ENCODE peak calls at places on chromosome 21, in five cellular contexts. B is NCI-H2081, R is NT2/D1, M is thoracic aorta, D is brain microvascular endothelial cell. O is an unnamed sample.
A peak's percentile ranks its signal among the peaks of the same experiment; 100 is the strongest.

GRCh38 chr21:36658926-36659325 is 40.0 kb upstream of the SIM2 start:
- DNase-seq in B (no peak), R (no peak), M (no peak), D (no peak), O (no peak)

GRCh38 chr21:25931791-25932190 is 197.0 kb downstream of the GABPA start:
- DNase-seq in B (no peak), R (no peak), M (no peak), D (no peak), O (no peak)

GRCh38 chr21:45244799-45245340 is 42.8 kb downstream of the POFUT2 start:
- DNase-seq in B (no peak), R (no peak), M (no peak), D (no peak), O (no peak)

GRCh38 chr21:44935533-44935927 is 4.3 kb upstream of the SLX9 start:
- DNase-seq in B (no peak), R (no peak), M (no peak), D (no peak), O (no peak)

GRCh38 chr21:35191754-35192153 is 142.7 kb upstream of the RUNX1 start:
- DNase-seq in B (no peak), R (no peak), M (no peak), D (no peak), O (no peak)

GRCh38 chr21:39377444-39378050 is 28.7 kb upstream of the HMGN1 start:
- DNase-seq in B (no peak), R (peak; percentile 67), M (no peak), D (no peak), O (no peak)

GRCh38 chr21:31780944-31781343 is 49.0 kb upstream of the SCAF4 start:
- DNase-seq in B (peak; percentile 60), R (no peak), M (no peak), D (no peak), O (no peak)

GRCh38 chr21:33395866-33396265 is 7.3 kb upstream of the IFNGR2 start:
- DNase-seq in B (no peak), R (no peak), M (no peak), D (no peak), O (no peak)

GRCh38 chr21:34630536-34631143 is 15.7 kb upstream of the RCAN1 start:
- DNase-seq in B (peak; percentile 55), R (peak; percentile 63), M (no peak), D (peak; percentile 32), O (no peak)

GRCh38 chr21:34877485-34878128 is 171.5 kb downstream of the RUNX1 start:
- DNase-seq in B (no peak), R (no peak), M (no peak), D (no peak), O (no peak)

GRCh38 chr21:28908351-28908750 is 84.3 kb downstream of the LTN1 start:
- DNase-seq in B (no peak), R (no peak), M (no peak), D (no peak), O (no peak)

GRCh38 chr21:41678016-41678935 is 88.6 kb downstream of the RIPK4 start:
- DNase-seq in B (peak; percentile 65), R (no peak), M (no peak), D (no peak), O (no peak)

GRCh38 chr21:33029975-33030461 is 4.3 kb downstream of the OLIG2 start:
- DNase-seq in B (no peak), R (no peak), M (no peak), D (no peak), O (no peak)

GRCh38 chr21:46194374-46195334 is 10.4 kb upstream of the SPATC1L start:
- DNase-seq in B (no peak), R (no peak), M (no peak), D (no peak), O (no peak)

GRCh38 chr21:25562660-25563059 is 44.6 kb downstream of the MRPL39 start:
- DNase-seq in B (no peak), R (no peak), M (no peak), D (no peak), O (no peak)

GRCh38 chr21:16870116-16870515 is 642.7 kb upstream of the CXADR start:
- DNase-seq in B (no peak), R (no peak), M (no peak), D (no peak), O (no peak)

GRCh38 chr21:46459356-46460112 is 843 bp downstream of the DIP2A start:
- DNase-seq in B (no peak), R (no peak), M (no peak), D (peak; percentile 29), O (no peak)

GRCh38 chr21:26844258-26845065 is 747 bp downstream of the ADAMTS1 start:
- DNase-seq in B (peak; percentile 19), R (peak; percentile 36), M (no peak), D (peak; percentile 21), O (no peak)

O was measured in non-pigmented ciliary epithelial cell.